ENCODE peak calls at places on chromosomes 2 and 18, in nine cellular contexts. C is cardiac fibroblast, N is tibial nerve, A is heart right ventricle, S is dorsolateral prefrontal cortex, Y is right lobe of liver, V is A549, E is AG04450, Z is osteocyte. H is an unnamed sample.

GRCh38 chr2:103959174-103960125 is 894.5 kb upstream of the POU3F3 start:
- DNase-seq in Z (no peak), C (peak; percentile 1), V (peak; percentile 51), S (peak; percentile 64), N (no peak), Y (peak; percentile 63), E (no peak), A (no peak), H (peak; percentile 36)

GRCh38 chr2:24238158-24238557 is 63.3 kb downstream of the FAM228A start:
- DNase-seq in Y (no peak), V (no peak), C (no peak), A (no peak), S (no peak), E (no peak), Z (no peak), N (no peak), H (no peak)

GRCh38 chr18:22026362-22026761 is 143.0 kb upstream of the GATA6 start:
- DNase-seq in A (no peak), C (no peak), E (no peak), S (no peak), Y (no peak), V (no peak), Z (no peak), N (no peak), H (no peak)

GRCh38 chr2:20543579-20543887 is 96.7 kb downstream of the RHOB start:
- DNase-seq in V (no peak), A (no peak), Z (no peak), N (no peak), E (no peak), S (no peak), Y (no peak), C (peak; percentile 11), H (no peak)

GRCh38 chr2:227864161-227864756 is 7.2 kb upstream of the DAW1 start:
- DNase-seq in Z (no peak), E (no peak), A (no peak), Y (no peak), S (no peak), N (no peak), V (no peak), C (peak; percentile 93), H (no peak)

GRCh38 chr18:475202-475624 is 25.3 kb downstream of the COLEC12 start:
- DNase-seq in E (no peak), A (no peak), S (no peak), Y (no peak), C (peak; percentile 93), N (no peak), Z (no peak), V (no peak), H (no peak)

GRCh38 chr18:58529714-58530354 is 99.1 kb downstream of the ALPK2 start:
- DNase-seq in C (peak; percentile 72), S (no peak), V (peak; percentile 61), Y (no peak), Z (no peak), E (peak; percentile 24), A (peak; percentile 41), N (peak; percentile 23), H (peak; percentile 21)

GRCh38 chr18:45014047-45014501 is 333.4 kb downstream of the SETBP1 start:
- DNase-seq in C (peak; percentile 93), V (peak; percentile 61), S (no peak), Y (no peak), A (no peak), E (peak; percentile 49), N (no peak), Z (no peak), H (no peak)

GRCh38 chr2:60337142-60337497 is 216.3 kb downstream of the BCL11A start:
- DNase-seq in E (no peak), Y (no peak), N (no peak), V (no peak), A (peak; percentile 47), Z (peak; percentile 69), C (no peak), S (no peak), H (no peak)

GRCh38 chr18:47780011-47780725 is 150.3 kb downstream of the SMAD2 start:
- DNase-seq in N (no peak), A (no peak), S (no peak), C (no peak), E (no peak), Z (peak; percentile 38), V (no peak), Y (no peak), H (no peak)

GRCh38 chr2:134258684-134259408 is 5.0 kb downstream of the MGAT5 start:
- DNase-seq in A (peak; percentile 41), V (no peak), S (peak; percentile 77), Y (no peak), Z (no peak), E (no peak), C (no peak), N (no peak), H (no peak)

GRCh38 chr2:20120569-20121416 is 69.4 kb upstream of the LAPTM4A start:
- DNase-seq in A (no peak), C (no peak), Z (no peak), V (no peak), Y (no peak), S (no peak), N (no peak), E (no peak), H (no peak)

GRCh38 chr18:66419400-66419799 is 184.5 kb downstream of the CDH19 start:
- DNase-seq in E (no peak), Y (no peak), A (no peak), C (no peak), S (no peak), Z (no peak), N (no peak), V (no peak), H (no peak)

GRCh38 chr2:7685342-7686015 is 768.3 kb downstream of the RNF144A start:
- DNase-seq in Z (no peak), N (no peak), E (no peak), S (no peak), A (no peak), C (no peak), V (peak; percentile 35), Y (no peak), H (no peak)

GRCh38 chr2:55156326-55156725 is 75.8 kb downstream of the CLHC1 start:
- DNase-seq in C (peak; percentile 70), V (no peak), E (no peak), N (no peak), Y (no peak), Z (no peak), A (no peak), S (no peak), H (no peak)

GRCh38 chr2:46315103-46315890 is 18.1 kb downstream of the EPAS1 start:
- DNase-seq in S (no peak), E (peak; percentile 70), Y (peak; percentile 97), Z (no peak), A (peak; percentile 88), V (peak; percentile 98), N (peak; percentile 60), C (peak; percentile 98), H (no peak)

GRCh38 chr18:63421514-63421913 is 762 bp downstream of the VPS4B start:
- DNase-seq in Z (no peak), V (no peak), A (no peak), Y (no peak), S (no peak), E (no peak), N (no peak), C (no peak), H (no peak)

GRCh38 chr18:63427566-63427965 is 5.3 kb upstream of the VPS4B start:
- DNase-seq in E (no peak), Z (no peak), C (no peak), Y (no peak), V (no peak), A (no peak), N (no peak), S (no peak), H (no peak)

GRCh38 chr18:63422087-63422861 is at the start of gene VPS4B:
- DNase-seq in E (peak; percentile 99), Z (peak; percentile 100), C (peak; percentile 100), N (peak; percentile 98), S (peak; percentile 98), V (peak; percentile 98), A (peak; percentile 100), Y (peak; percentile 100), H (peak; percentile 99)

GRCh38 chr18:63422862-63423304 is 607 bp upstream of the VPS4B start:
- DNase-seq in Y (no peak), N (peak; percentile 23), A (no peak), V (no peak), S (peak; percentile 64), Z (peak; percentile 86), C (no peak), E (no peak), H (no peak)
- TF ChIP-seq CTCF in Y (no peak), N (no peak), A (no peak), V (no peak), S (no peak), Z (peak; percentile 26), C (no peak), E (no peak), H (no peak)

GRCh38 chr2:172643142-172643541 is 87.3 kb downstream of the PDK1 start:
- DNase-seq in N (no peak), A (no peak), C (no peak), Z (no peak), V (no peak), E (no peak), S (no peak), Y (no peak), H (no peak)

GRCh38 chr2:172642301-172643020 is 86.6 kb downstream of the PDK1 start:
- DNase-seq in N (no peak), Y (no peak), A (no peak), E (no peak), V (no peak), Z (no peak), C (no peak), S (no peak), H (no peak)

GRCh38 chr2:172647439-172647838 is 88.2 kb upstream of the RAPGEF4 start:
- DNase-seq in S (no peak), A (no peak), Z (no peak), N (no peak), C (no peak), Y (no peak), E (no peak), V (no peak), H (no peak)
- TF ChIP-seq CTCF in S (no peak), A (no peak), Z (no peak), N (no peak), C (no peak), Y (no peak), E (no peak), V (no peak), H (no peak)

DNA sequence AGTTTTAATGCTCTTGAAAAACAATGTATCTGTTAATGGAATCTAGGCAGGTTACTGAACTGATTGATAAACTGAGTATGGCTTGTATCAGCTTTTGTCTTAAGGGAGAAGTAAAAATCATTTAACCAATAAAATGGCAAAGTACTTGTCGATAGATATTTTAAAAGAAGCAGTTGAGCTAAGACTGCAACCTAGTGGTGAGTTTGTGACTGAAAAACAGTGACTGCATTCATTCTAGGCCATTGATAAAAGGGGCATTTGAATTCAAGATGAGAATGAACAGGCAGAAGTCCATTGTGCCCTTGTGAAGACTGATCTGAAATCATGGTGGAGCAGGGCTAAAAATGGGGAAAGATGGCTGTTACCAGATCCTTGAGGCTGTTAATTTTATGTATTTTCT is 59.4 kb upstream of the MSTN start:
- DNase-seq in Z (no peak), C (peak; percentile 34), E (no peak), A (no peak), S (no peak), V (peak; percentile 32), N (no peak), Y (no peak), H (no peak)
- TF ChIP-seq CTCF in Z (peak; percentile 57), C (peak; percentile 42), E (peak; percentile 55), A (peak; percentile 15), S (peak; percentile 76), V (peak; percentile 47), N (peak; percentile 29), Y (peak; percentile 47), H (peak; percentile 50)

GRCh38 chr2:135819211-135819610 is 17.8 kb downstream of the LCT start:
- DNase-seq in N (no peak), A (no peak), Z (no peak), E (no peak), C (peak; percentile 24), S (no peak), Y (no peak), V (peak; percentile 47), H (no peak)
- TF ChIP-seq CTCF in N (no peak), A (no peak), Z (peak; percentile 40), E (peak; percentile 55), C (peak; percentile 64), S (no peak), Y (no peak), V (peak; percentile 39), H (peak; percentile 17)

H was measured in progenitor cell of endocrine pancreas.